ENCODE peak calls at places on chromosomes 7 and 10, in eight cellular contexts. T is astrocyte; W is tibial nerve; E is CD4-positive, alpha-beta T cell; U is endothelial cell of umbilical vein; I is fibroblast of the aortic adventitia; R is fibroblast of villous mesenchyme; D is progenitor cell of endocrine pancreas. Y is an unnamed sample.

GRCh38 chr7:1852781-1853618 is 182.9 kb downstream of the ELFN1 start:
- DNase-seq in T (no peak), W (no peak), E (no peak), U (no peak), I (no peak), R (no peak), D (no peak), Y (no peak)

GRCh38 chr10:72462261-72462660 is 107.5 kb upstream of the DNAJB12 start:
- DNase-seq in T (no peak), W (no peak), E (no peak), U (no peak), I (no peak), R (no peak), D (no peak), Y (no peak)

GRCh38 chr10:74987339-74988054 is 124.0 kb upstream of the SAMD8 start:
- DNase-seq in T (peak), W (no peak), E (no peak), U (no peak), I (peak), R (peak), D (no peak), Y (no peak)

GRCh38 chr7:100472854-100473499 is 6.0 kb downstream of the TSC22D4 start:
- DNase-seq in T (peak), W (no peak), E (no peak), U (no peak), I (peak), R (peak), D (no peak), Y (no peak)

GRCh38 chr7:71752171-71752935 is 620.4 kb downstream of the GALNT17 start:
- DNase-seq in T (no peak), W (no peak), E (no peak), U (no peak), I (no peak), R (peak), D (peak), Y (no peak)

GRCh38 chr7:107359520-107360316 is 110.1 kb upstream of the GPR22 start:
- DNase-seq in T (no peak), W (no peak), E (no peak), U (no peak), I (no peak), R (no peak), D (no peak), Y (no peak)

GRCh38 chr7:101560856-101561255 is 68.2 kb downstream of the MYL10 start:
- DNase-seq in T (no peak), W (no peak), E (no peak), U (no peak), I (no peak), R (no peak), D (no peak), Y (no peak)

GRCh38 chr7:157024716-157025115 is 14.3 kb upstream of the MNX1 start:
- DNase-seq in T (no peak), W (no peak), E (no peak), U (no peak), I (no peak), R (no peak), D (no peak), Y (no peak)

GRCh38 chr10:118449521-118449920 is 107.4 kb upstream of the FAM204A start:
- DNase-seq in T (no peak), W (no peak), E (no peak), U (no peak), I (no peak), R (no peak), D (no peak), Y (no peak)

GRCh38 chr7:5495581-5496375 is 72.1 kb upstream of the TNRC18 start:
- DNase-seq in T (no peak), W (no peak), E (no peak), U (no peak), I (no peak), R (no peak), D (no peak), Y (peak)

GRCh38 chr7:117072620-117073118 is 119.4 kb downstream of the ST7 start:
- DNase-seq in T (peak), W (no peak), E (no peak), U (peak), I (peak), R (peak), D (no peak), Y (peak)

GRCh38 chr10:20508921-20509320 is 388.2 kb downstream of the NEBL start:
- DNase-seq in T (no peak), W (no peak), E (no peak), U (no peak), I (no peak), R (no peak), D (no peak), Y (no peak)

GRCh38 chr10:67818323-67818722 is 19.7 kb downstream of the DNAJC12 start:
- DNase-seq in T (peak), W (no peak), E (no peak), U (peak), I (no peak), R (no peak), D (no peak), Y (peak)

GRCh38 chr7:136267822-136268221 is 290.7 kb upstream of the MTPN start:
- DNase-seq in T (no peak), W (no peak), E (no peak), U (no peak), I (no peak), R (no peak), D (no peak), Y (no peak)

DNA sequence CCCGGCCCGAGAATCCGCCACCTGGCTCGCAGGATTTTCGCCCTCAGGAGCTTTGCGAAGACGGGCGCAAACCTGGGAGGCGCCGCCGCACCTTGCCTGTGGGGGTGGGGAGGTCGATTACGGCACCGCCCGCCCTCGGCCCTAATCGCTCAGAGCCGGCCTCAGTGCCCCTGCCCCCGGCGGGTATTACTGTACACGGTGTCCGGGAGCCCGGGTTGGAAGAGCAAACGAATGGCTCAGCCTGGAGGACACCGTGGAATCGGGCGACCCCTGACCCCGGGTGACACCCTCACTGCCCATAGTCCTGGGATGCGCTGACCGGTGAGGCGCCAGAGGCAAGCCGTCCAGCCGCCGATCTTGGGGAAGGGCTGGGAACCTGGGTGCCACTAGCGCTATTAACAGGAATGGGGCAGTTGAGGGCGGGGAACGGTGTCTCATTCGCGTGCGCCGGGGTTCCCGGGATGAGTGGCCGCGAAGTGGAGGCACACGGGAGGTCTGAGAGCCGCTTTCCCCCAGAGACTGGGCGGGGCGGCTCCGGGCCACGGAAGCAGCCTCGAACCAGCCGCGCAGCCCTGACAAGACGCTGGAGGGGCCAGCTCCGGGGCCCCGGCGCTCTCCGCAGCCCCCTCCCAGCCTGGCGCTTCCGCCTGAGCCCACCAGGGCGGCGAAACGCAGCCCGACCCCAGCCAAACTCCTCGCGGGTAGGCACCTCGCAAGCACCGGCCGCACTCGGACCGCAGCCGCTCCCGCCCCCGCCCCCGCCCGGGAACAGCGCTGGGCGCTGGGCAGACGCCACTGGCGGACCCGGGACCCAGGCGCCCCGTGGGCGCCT is 167.5 kb downstream of the NRF1 start:
- DNase-seq in T (no peak), W (no peak), E (no peak), U (no peak), I (no peak), R (no peak), D (no peak), Y (peak)
- TF ChIP-seq CTCF in T (no peak), W (no peak), E (no peak), U (no peak), I (no peak), R (no peak), D (peak), Y (no peak)

GRCh38 chr7:66807736-66808135 is 67.2 kb downstream of the RABGEF1 start:
- DNase-seq in T (no peak), W (no peak), E (no peak), U (no peak), I (no peak), R (no peak), D (no peak), Y (no peak)

GRCh38 chr7:66800591-66800990 is 60.1 kb downstream of the RABGEF1 start:
- DNase-seq in T (no peak), W (no peak), E (no peak), U (no peak), I (no peak), R (no peak), D (no peak), Y (no peak)

GRCh38 chr7:66804001-66804400 is 63.5 kb downstream of the RABGEF1 start:
- DNase-seq in T (peak), W (no peak), E (no peak), U (no peak), I (peak), R (no peak), D (no peak), Y (no peak)
- TF ChIP-seq CTCF in T (no peak), W (peak), E (no peak), U (no peak), I (no peak), R (no peak), D (no peak), Y (no peak)

DNA sequence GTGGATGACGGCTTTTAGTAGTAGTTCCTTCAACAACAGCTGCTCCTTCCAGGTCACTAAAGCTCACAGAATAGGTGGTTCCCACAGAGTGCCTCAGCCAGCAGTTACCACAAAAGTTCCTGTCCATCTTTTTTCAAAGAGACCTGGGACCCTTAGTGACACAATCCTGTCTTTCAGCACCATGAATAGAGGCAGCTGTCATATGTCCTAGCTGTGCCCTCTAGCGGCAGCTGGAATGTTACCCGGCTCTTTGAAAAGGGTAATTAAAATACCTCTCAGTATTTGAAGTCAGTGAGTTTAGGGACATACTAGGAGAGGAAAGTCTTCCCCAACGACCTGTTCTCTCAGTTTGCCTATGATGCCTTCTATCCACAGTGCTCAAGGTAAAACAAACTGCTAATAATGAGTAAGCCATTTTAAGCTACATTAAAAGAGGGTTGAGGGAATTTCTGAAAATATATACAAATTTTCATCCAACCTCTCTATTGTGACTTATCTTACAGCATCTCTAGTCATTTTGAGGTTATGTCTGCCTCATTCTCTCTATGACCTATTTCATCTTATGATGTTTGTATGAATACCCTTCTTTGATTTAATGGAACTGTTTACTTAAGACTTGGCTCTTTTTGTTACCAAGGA is 290.8 kb downstream of the NXPH1 start:
- DNase-seq in T (no peak), W (no peak), E (no peak), U (no peak), I (no peak), R (no peak), D (peak), Y (peak)
- TF ChIP-seq CTCF in T (peak), W (peak), E (no peak), U (no peak), I (no peak), R (no peak), D (peak), Y (peak)

DNA sequence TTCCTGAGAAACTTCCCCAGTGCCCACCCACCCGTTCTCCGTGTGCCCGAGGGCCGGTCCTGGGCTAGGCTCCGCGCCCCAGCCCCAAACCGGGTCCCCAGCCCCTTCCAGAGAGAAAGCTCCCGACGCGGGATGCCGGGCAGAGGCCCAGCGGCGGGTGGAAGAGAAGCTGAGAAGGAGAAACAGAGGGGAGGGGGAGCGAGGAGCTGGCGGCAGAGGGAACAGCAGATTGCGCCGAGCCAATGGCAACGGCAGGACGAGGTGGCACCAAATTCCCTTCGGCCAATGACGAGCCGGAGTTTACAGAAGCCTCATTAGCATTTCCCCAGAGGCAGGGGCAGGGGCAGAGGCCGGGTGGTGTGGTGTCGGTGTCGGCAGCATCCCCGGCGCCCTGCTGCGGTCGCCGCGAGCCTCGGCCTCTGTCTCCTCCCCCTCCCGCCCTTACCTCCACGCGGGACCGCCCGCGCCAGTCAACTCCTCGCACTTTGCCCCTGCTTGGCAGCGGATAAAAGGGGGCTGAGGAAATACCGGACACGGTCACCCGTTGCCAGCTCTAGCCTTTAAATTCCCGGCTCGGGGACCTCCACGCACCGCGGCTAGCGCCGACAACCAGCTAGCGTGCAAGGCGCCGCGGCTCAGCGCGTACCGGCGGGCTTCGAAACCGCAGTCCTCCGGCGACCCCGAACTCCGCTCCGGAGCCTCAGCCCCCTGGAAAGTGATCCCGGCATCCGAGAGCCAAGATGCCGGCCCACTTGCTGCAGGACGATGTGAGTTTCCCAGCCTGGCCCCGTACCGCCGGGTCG is at the start of gene SCD:
- DNase-seq in T (peak), W (peak), E (peak), U (peak), I (peak), R (peak), D (peak), Y (peak)
- TF ChIP-seq CTCF in T (no peak), W (no peak), E (no peak), U (no peak), I (no peak), R (no peak), D (no peak), Y (no peak)